ENCODE peak calls at places on chromosome 6, in five cellular contexts. T, M, O, Q and I are unnamed samples.

GRCh38 chr6:137698636-137699035 is 168.4 kb upstream of the TNFAIP3 start:
- DNase-seq in T (no peak), M (peak; percentile 30), O (no peak), Q (peak; percentile 70), I (peak; percentile 29)

GRCh38 chr6:44151348-44152108 is 7.1 kb upstream of the CAPN11 start:
- DNase-seq in T (peak; percentile 80), M (peak; percentile 87), O (peak; percentile 32), Q (peak; percentile 49), I (peak; percentile 51)

GRCh38 chr6:140052757-140053729 is 678.6 kb upstream of the CITED2 start:
- DNase-seq in T (no peak), M (peak; percentile 14), O (peak; percentile 38), Q (peak; percentile 58), I (peak; percentile 49)

GRCh38 chr6:42996513-42996912 is 12.1 kb downstream of the PPP2R5D start:
- DNase-seq in T (no peak), M (no peak), O (no peak), Q (no peak), I (no peak)

GRCh38 chr6:107866606-107867301 is 42.6 kb upstream of the SCML4 start:
- DNase-seq in T (no peak), M (peak; percentile 20), O (no peak), Q (peak; percentile 40), I (no peak)

GRCh38 chr6:97462031-97462430 is 179.0 kb upstream of the MMS22L start:
- DNase-seq in T (no peak), M (no peak), O (peak; percentile 13), Q (no peak), I (peak; percentile 5)

GRCh38 chr6:30399390-30400058 is 54.6 kb downstream of the RPP21 start:
- DNase-seq in T (no peak), M (no peak), O (peak; percentile 2), Q (peak; percentile 16), I (peak; percentile 45)

GRCh38 chr6:44332585-44332984 is 9.9 kb upstream of the SPATS1 start:
- DNase-seq in T (no peak), M (no peak), O (peak; percentile 27), Q (peak; percentile 28), I (no peak)

GRCh38 chr6:38387994-38388393 is 251.7 kb downstream of the BTBD9 start:
- DNase-seq in T (no peak), M (no peak), O (peak; percentile 51), Q (peak; percentile 56), I (no peak)